ENCODE peak calls at places on chromosomes 1 and 21, in six cellular contexts. One of them, this sample, is unnamed.

GRCh38 chr1:209585197-209585596 is 1.7 kb downstream of the CAMK1G start:
- DNase-seq in breast epithelium: no peak
- DNase-seq in upper lobe of left lung: no peak
- DNase-seq in endothelial cell of umbilical vein: no peak
- DNase-seq in stomach: no peak
- DNase-seq in GM12878: no peak
- DNase-seq in this sample: no peak

GRCh38 chr1:50279622-50280320 is 143.5 kb downstream of the DMRTA2 start:
- DNase-seq in breast epithelium: no peak
- DNase-seq in upper lobe of left lung: no peak
- DNase-seq in endothelial cell of umbilical vein: peak; percentile 2
- DNase-seq in stomach: no peak
- DNase-seq in GM12878: no peak
- DNase-seq in this sample: no peak

GRCh38 chr1:77874804-77875445 is 13.5 kb upstream of the NEXN start:
- DNase-seq in breast epithelium: no peak
- DNase-seq in upper lobe of left lung: no peak
- DNase-seq in endothelial cell of umbilical vein: no peak
- DNase-seq in stomach: no peak
- DNase-seq in GM12878: no peak
- DNase-seq in this sample: no peak

GRCh38 chr1:87834941-87835340 is 506.3 kb downstream of the LMO4 start:
- DNase-seq in breast epithelium: no peak
- DNase-seq in upper lobe of left lung: no peak
- DNase-seq in endothelial cell of umbilical vein: no peak
- DNase-seq in stomach: no peak
- DNase-seq in GM12878: no peak
- DNase-seq in this sample: no peak

GRCh38 chr1:61254629-61255323 is 172.4 kb downstream of the NFIA start:
- DNase-seq in breast epithelium: no peak
- DNase-seq in upper lobe of left lung: no peak
- DNase-seq in endothelial cell of umbilical vein: peak; percentile 70
- DNase-seq in stomach: no peak
- DNase-seq in GM12878: no peak
- DNase-seq in this sample: no peak

GRCh38 chr1:3573499-3573898 is 37.8 kb downstream of the MEGF6 start:
- DNase-seq in breast epithelium: no peak
- DNase-seq in upper lobe of left lung: no peak
- DNase-seq in endothelial cell of umbilical vein: no peak
- DNase-seq in stomach: no peak
- DNase-seq in GM12878: no peak
- DNase-seq in this sample: no peak

GRCh38 chr1:155005076-155005971 is 2.7 kb downstream of the ZBTB7B start:
- DNase-seq in breast epithelium: peak; percentile 62
- DNase-seq in upper lobe of left lung: peak; percentile 93
- DNase-seq in endothelial cell of umbilical vein: no peak
- DNase-seq in stomach: peak; percentile 87
- DNase-seq in GM12878: no peak
- DNase-seq in this sample: peak; percentile 88

GRCh38 chr1:90836345-90836679 is 119.2 kb upstream of the BARHL2 start:
- DNase-seq in breast epithelium: no peak
- DNase-seq in upper lobe of left lung: no peak
- DNase-seq in endothelial cell of umbilical vein: no peak
- DNase-seq in stomach: no peak
- DNase-seq in GM12878: no peak
- DNase-seq in this sample: no peak

GRCh38 chr1:167077128-167077867 is 12.9 kb downstream of the GPA33 start:
- DNase-seq in breast epithelium: no peak
- DNase-seq in upper lobe of left lung: no peak
- DNase-seq in endothelial cell of umbilical vein: no peak
- DNase-seq in stomach: no peak
- DNase-seq in GM12878: no peak
- DNase-seq in this sample: no peak

GRCh38 chr1:216221260-216221700 is 202.0 kb downstream of the USH2A start:
- DNase-seq in breast epithelium: peak; percentile 42
- DNase-seq in upper lobe of left lung: no peak
- DNase-seq in endothelial cell of umbilical vein: peak; percentile 20
- DNase-seq in stomach: peak; percentile 28
- DNase-seq in GM12878: peak; percentile 27
- DNase-seq in this sample: no peak

GRCh38 chr21:36039861-36040260 is 20.5 kb downstream of the SETD4 start:
- DNase-seq in breast epithelium: no peak
- DNase-seq in upper lobe of left lung: no peak
- DNase-seq in endothelial cell of umbilical vein: no peak
- DNase-seq in stomach: no peak
- DNase-seq in GM12878: no peak
- DNase-seq in this sample: no peak

GRCh38 chr1:206787956-206788355 is 15.7 kb upstream of the IL10 start:
- DNase-seq in breast epithelium: no peak
- DNase-seq in upper lobe of left lung: no peak
- DNase-seq in endothelial cell of umbilical vein: no peak
- DNase-seq in stomach: no peak
- DNase-seq in GM12878: no peak
- DNase-seq in this sample: no peak

GRCh38 chr1:229952670-229953520 is 114.1 kb upstream of the GALNT2 start:
- DNase-seq in breast epithelium: no peak
- DNase-seq in upper lobe of left lung: no peak
- DNase-seq in endothelial cell of umbilical vein: no peak
- DNase-seq in stomach: no peak
- DNase-seq in GM12878: no peak
- DNase-seq in this sample: no peak

GRCh38 chr1:184792450-184792969 is 37.9 kb upstream of the EDEM3 start:
- DNase-seq in breast epithelium: no peak
- DNase-seq in upper lobe of left lung: peak; percentile 62
- DNase-seq in endothelial cell of umbilical vein: peak; percentile 90
- DNase-seq in stomach: peak; percentile 94
- DNase-seq in GM12878: no peak
- DNase-seq in this sample: no peak

GRCh38 chr1:169601096-169601881 is 15.0 kb upstream of the F5 start:
- DNase-seq in breast epithelium: no peak
- DNase-seq in upper lobe of left lung: no peak
- DNase-seq in endothelial cell of umbilical vein: peak; percentile 66
- DNase-seq in stomach: no peak
- DNase-seq in GM12878: peak; percentile 52
- DNase-seq in this sample: no peak

GRCh38 chr1:233843523-233844204 is 60.8 kb upstream of the SLC35F3 start:
- DNase-seq in breast epithelium: no peak
- DNase-seq in upper lobe of left lung: no peak
- DNase-seq in endothelial cell of umbilical vein: no peak
- DNase-seq in stomach: no peak
- DNase-seq in GM12878: no peak
- DNase-seq in this sample: no peak

GRCh38 chr1:192763756-192764155 is 45.1 kb upstream of the RGS2 start:
- DNase-seq in breast epithelium: no peak
- DNase-seq in upper lobe of left lung: no peak
- DNase-seq in endothelial cell of umbilical vein: no peak
- DNase-seq in stomach: no peak
- DNase-seq in GM12878: no peak
- DNase-seq in this sample: no peak

GRCh38 chr21:36579898-36580297 is 100.0 kb upstream of the CLDN14 start:
- DNase-seq in breast epithelium: no peak
- DNase-seq in upper lobe of left lung: no peak
- DNase-seq in endothelial cell of umbilical vein: no peak
- DNase-seq in stomach: no peak
- DNase-seq in GM12878: no peak
- DNase-seq in this sample: no peak

GRCh38 chr1:6819641-6820040 is 34.4 kb downstream of the CAMTA1 start:
- DNase-seq in breast epithelium: no peak
- DNase-seq in upper lobe of left lung: no peak
- DNase-seq in endothelial cell of umbilical vein: peak; percentile 61
- DNase-seq in stomach: no peak
- DNase-seq in GM12878: no peak
- DNase-seq in this sample: no peak

GRCh38 chr1:14611792-14612191 is 13.3 kb downstream of the KAZN start:
- DNase-seq in breast epithelium: no peak
- DNase-seq in upper lobe of left lung: no peak
- DNase-seq in endothelial cell of umbilical vein: no peak
- DNase-seq in stomach: no peak
- DNase-seq in GM12878: no peak
- DNase-seq in this sample: no peak

GRCh38 chr21:42579456-42580075 is 65.9 kb downstream of the SLC37A1 start:
- DNase-seq in breast epithelium: no peak
- DNase-seq in upper lobe of left lung: peak; percentile 18
- DNase-seq in endothelial cell of umbilical vein: no peak
- DNase-seq in stomach: no peak
- DNase-seq in GM12878: no peak
- DNase-seq in this sample: peak; percentile 47

GRCh38 chr1:45850017-45850416 is 46.6 kb downstream of the MAST2 start:
- DNase-seq in breast epithelium: no peak
- DNase-seq in upper lobe of left lung: no peak
- DNase-seq in endothelial cell of umbilical vein: no peak
- DNase-seq in stomach: no peak
- DNase-seq in GM12878: no peak
- DNase-seq in this sample: no peak

GRCh38 chr1:84174051-84174556 is 30.0 kb downstream of the PRKACB start:
- DNase-seq in breast epithelium: no peak
- DNase-seq in upper lobe of left lung: no peak
- DNase-seq in endothelial cell of umbilical vein: peak; percentile 88
- DNase-seq in stomach: no peak
- DNase-seq in GM12878: no peak
- DNase-seq in this sample: no peak

GRCh38 chr1:202365092-202365815 is 16.8 kb downstream of the PPP1R12B start:
- DNase-seq in breast epithelium: peak; percentile 46
- DNase-seq in upper lobe of left lung: no peak
- DNase-seq in endothelial cell of umbilical vein: no peak
- DNase-seq in stomach: no peak
- DNase-seq in GM12878: no peak
- DNase-seq in this sample: no peak

GRCh38 chr1:99726407-99726806 is 40.0 kb downstream of the FRRS1 start:
- DNase-seq in breast epithelium: no peak
- DNase-seq in upper lobe of left lung: no peak
- DNase-seq in endothelial cell of umbilical vein: no peak
- DNase-seq in stomach: no peak
- DNase-seq in GM12878: no peak
- DNase-seq in this sample: no peak

GRCh38 chr1:109493805-109494539 is at the start of gene CYB561D1:
- DNase-seq in breast epithelium: peak; percentile 77
- DNase-seq in upper lobe of left lung: peak; percentile 89
- DNase-seq in endothelial cell of umbilical vein: peak; percentile 91
- DNase-seq in stomach: peak; percentile 88
- DNase-seq in GM12878: peak; percentile 55
- DNase-seq in this sample: peak; percentile 98

GRCh38 chr21:20451051-20451450 is 547.2 kb upstream of the NCAM2 start:
- DNase-seq in breast epithelium: no peak
- DNase-seq in upper lobe of left lung: no peak
- DNase-seq in endothelial cell of umbilical vein: no peak
- DNase-seq in stomach: no peak
- DNase-seq in GM12878: no peak
- DNase-seq in this sample: no peak

DNA sequence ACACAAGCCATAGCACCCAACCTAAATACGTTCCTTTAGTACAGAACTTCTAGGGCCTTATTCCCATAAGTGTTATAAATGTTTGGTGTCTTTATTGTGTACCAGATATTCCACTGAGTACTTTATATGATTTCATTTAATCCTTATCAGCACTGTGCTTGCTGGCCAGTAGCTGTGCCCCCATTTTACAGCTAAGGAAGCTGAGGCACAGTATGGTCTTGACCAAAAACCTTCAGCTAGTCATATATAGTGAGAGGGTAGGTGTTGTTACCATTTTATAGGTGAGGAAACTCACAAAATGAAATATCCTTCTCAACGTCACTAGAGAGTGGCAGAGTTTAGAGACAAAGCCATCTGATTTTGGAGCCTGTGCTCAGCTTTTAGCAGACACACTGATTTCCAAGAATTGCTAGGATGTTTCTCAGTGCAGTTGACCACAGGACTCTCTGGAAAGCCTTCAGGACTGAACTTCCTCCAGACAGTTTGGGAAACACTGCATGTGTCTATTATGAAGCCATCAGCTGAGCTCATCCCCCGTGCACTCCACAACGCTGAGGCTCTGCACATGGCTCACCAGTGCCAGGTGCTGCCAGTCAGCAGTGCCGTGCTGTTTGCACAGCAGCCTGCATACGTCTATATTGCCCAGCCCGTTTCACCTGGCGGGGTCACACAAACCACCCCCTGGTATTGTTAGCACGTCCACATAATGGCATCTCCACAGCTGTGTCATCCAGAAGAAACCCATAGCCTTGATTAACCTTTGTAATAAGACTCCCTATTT is 15.4 kb downstream of the NPPA start:
- DNase-seq in breast epithelium: no peak
- DNase-seq in upper lobe of left lung: no peak
- DNase-seq in endothelial cell of umbilical vein: no peak
- DNase-seq in stomach: no peak
- DNase-seq in GM12878: no peak
- DNase-seq in this sample: no peak
- TF ChIP-seq POLR2AphosphoS5 in breast epithelium: no peak
- TF ChIP-seq POLR2AphosphoS5 in upper lobe of left lung: no peak
- TF ChIP-seq POLR2AphosphoS5 in endothelial cell of umbilical vein: no peak
- TF ChIP-seq POLR2AphosphoS5 in stomach: no peak
- TF ChIP-seq POLR2AphosphoS5 in GM12878: no peak
- TF ChIP-seq POLR2AphosphoS5 in this sample: no peak

GRCh38 chr21:39082656-39083376 is 100.4 kb downstream of the PSMG1 start:
- DNase-seq in breast epithelium: peak; percentile 64
- DNase-seq in upper lobe of left lung: no peak
- DNase-seq in endothelial cell of umbilical vein: no peak
- DNase-seq in stomach: peak; percentile 60
- DNase-seq in GM12878: no peak
- DNase-seq in this sample: no peak
- H3K27ac ChIP-seq in breast epithelium: peak overlapping the region; percentile 21
- H3K27ac ChIP-seq in upper lobe of left lung: peak overlapping the region; percentile 88
- H3K27ac ChIP-seq in endothelial cell of umbilical vein: no peak overlapping the region
- H3K27ac ChIP-seq in stomach: peak overlapping the region; percentile 51
- H3K27ac ChIP-seq in GM12878: no peak overlapping the region
- H3K27ac ChIP-seq in this sample: peak overlapping the region; percentile 90

GRCh38 chr1:39822146-39822545 is 33.5 kb upstream of the BMP8B start:
- DNase-seq in breast epithelium: no peak
- DNase-seq in upper lobe of left lung: no peak
- DNase-seq in endothelial cell of umbilical vein: no peak
- DNase-seq in stomach: no peak
- DNase-seq in GM12878: no peak
- DNase-seq in this sample: no peak
- TF ChIP-seq POLR2A in breast epithelium: no peak
- TF ChIP-seq POLR2A in upper lobe of left lung: no peak
- TF ChIP-seq POLR2A in endothelial cell of umbilical vein: no peak
- TF ChIP-seq POLR2A in stomach: no peak
- TF ChIP-seq POLR2A in GM12878: no peak
- TF ChIP-seq POLR2A in this sample: no peak

GRCh38 chr1:157043685-157044084 is 1.9 kb downstream of the ARHGEF11 start:
- DNase-seq in breast epithelium: no peak
- DNase-seq in upper lobe of left lung: no peak
- DNase-seq in endothelial cell of umbilical vein: no peak
- DNase-seq in stomach: no peak
- DNase-seq in GM12878: no peak
- DNase-seq in this sample: no peak

GRCh38 chr1:157044326-157044725 is 1.2 kb downstream of the ARHGEF11 start:
- DNase-seq in breast epithelium: no peak
- DNase-seq in upper lobe of left lung: no peak
- DNase-seq in endothelial cell of umbilical vein: no peak
- DNase-seq in stomach: no peak
- DNase-seq in GM12878: no peak
- DNase-seq in this sample: no peak

GRCh38 chr1:157042852-157043251 is 2.7 kb downstream of the ARHGEF11 start:
- DNase-seq in breast epithelium: no peak
- DNase-seq in upper lobe of left lung: no peak
- DNase-seq in endothelial cell of umbilical vein: no peak
- DNase-seq in stomach: no peak
- DNase-seq in GM12878: no peak
- DNase-seq in this sample: no peak

GRCh38 chr1:157047064-157047410 is 1.5 kb upstream of the ARHGEF11 start:
- DNase-seq in breast epithelium: no peak
- DNase-seq in upper lobe of left lung: no peak
- DNase-seq in endothelial cell of umbilical vein: no peak
- DNase-seq in stomach: no peak
- DNase-seq in GM12878: no peak
- DNase-seq in this sample: no peak

GRCh38 chr1:157045251-157046218 is at the start of gene ARHGEF11:
- DNase-seq in breast epithelium: peak; percentile 79
- DNase-seq in upper lobe of left lung: peak; percentile 90
- DNase-seq in endothelial cell of umbilical vein: peak; percentile 89
- DNase-seq in stomach: peak; percentile 93
- DNase-seq in GM12878: no peak
- DNase-seq in this sample: peak; percentile 90
- TF ChIP-seq POLR2AphosphoS5 in breast epithelium: peak; percentile 31
- TF ChIP-seq POLR2AphosphoS5 in upper lobe of left lung: peak; percentile 40
- TF ChIP-seq POLR2AphosphoS5 in endothelial cell of umbilical vein: peak; percentile 85
- TF ChIP-seq POLR2AphosphoS5 in stomach: peak; percentile 5
- TF ChIP-seq POLR2AphosphoS5 in GM12878: no peak
- TF ChIP-seq POLR2AphosphoS5 in this sample: peak; percentile 36